ENCODE peak calls at places on chromosomes 5 and 9, in six cellular contexts. J is cerebellum; F is GM18507; R is activated CD4-positive, CD25-positive, alpha-beta regulatory T cell treated with anti-CD3 and anti-CD28 coated beads, Interleukin-2, amount 50 U/mL, for 16 hours; L is natural killer cell; C is esophagus squamous epithelium. O is an unnamed sample.

GRCh38 chr9:129432671-129433154 is 188.2 kb downstream of the C9orf50 start:
- DNase-seq in C (no peak), R (no peak), J (no peak), L (no peak), F (no peak), O (no peak)

GRCh38 chr5:100464418-100464817 is 70.8 kb upstream of the FAM174A start:
- DNase-seq in L (no peak), C (no peak), R (no peak), F (no peak), J (no peak), O (no peak)

GRCh38 chr5:10030219-10030831 is 219.4 kb downstream of the ATPSCKMT start:
- DNase-seq in C (no peak), J (no peak), R (no peak), L (no peak), F (no peak), O (peak)

GRCh38 chr9:88418025-88418424 is 29.8 kb downstream of the SPIN1 start:
- DNase-seq in L (no peak), J (no peak), F (no peak), R (no peak), C (no peak), O (no peak)

GRCh38 chr9:20662156-20662555 is 21.9 kb upstream of the FOCAD start:
- DNase-seq in C (no peak), R (no peak), L (no peak), J (no peak), F (no peak), O (no peak)

GRCh38 chr9:83011611-83012010 is 51.3 kb downstream of the RASEF start:
- DNase-seq in C (no peak), J (no peak), F (no peak), R (no peak), L (no peak), O (no peak)

GRCh38 chr5:66829826-66830225 is 233.6 kb downstream of the MAST4 start:
- DNase-seq in F (no peak), L (no peak), J (no peak), C (no peak), R (no peak), O (no peak)

GRCh38 chr9:91023741-91024140 is 222.1 kb downstream of the SYK start:
- DNase-seq in L (no peak), J (no peak), F (no peak), C (no peak), R (no peak), O (no peak)

GRCh38 chr9:38162332-38162985 is 93.4 kb upstream of the SHB start:
- DNase-seq in C (no peak), R (no peak), F (no peak), J (no peak), L (no peak), O (no peak)

GRCh38 chr5:171606414-171607024 is 179.1 kb upstream of the SMIM23 start:
- DNase-seq in L (no peak), C (no peak), J (no peak), F (no peak), R (no peak), O (no peak)

GRCh38 chr5:16411741-16412455 is 53.7 kb downstream of the ZNF622 start:
- DNase-seq in R (no peak), F (no peak), L (no peak), J (no peak), C (no peak), O (no peak)

GRCh38 chr5:127934791-127935256 is 148.7 kb upstream of the SLC12A2 start:
- DNase-seq in C (no peak), R (no peak), F (no peak), L (no peak), J (no peak), O (no peak)

GRCh38 chr9:108645520-108645919 is 210.3 kb downstream of the ACTL7B start:
- DNase-seq in J (no peak), F (no peak), L (no peak), C (no peak), R (no peak), O (no peak)

GRCh38 chr5:110077147-110077546 is 387.4 kb downstream of the MAN2A1 start:
- DNase-seq in L (no peak), R (no peak), C (no peak), J (no peak), F (no peak), O (no peak)

GRCh38 chr5:57532513-57533497 is 50.2 kb upstream of the ACTBL2 start:
- DNase-seq in R (no peak), F (no peak), J (no peak), C (no peak), L (no peak), O (no peak)

GRCh38 chr9:90919883-90920282 is 118.3 kb downstream of the SYK start:
- DNase-seq in J (no peak), C (no peak), R (no peak), L (no peak), F (no peak), O (no peak)

GRCh38 chr9:113585555-113585954 is 122.0 kb downstream of the RGS3 start:
- DNase-seq in C (no peak), R (no peak), L (no peak), J (no peak), F (no peak), O (no peak)

GRCh38 chr9:120579139-120579749 is 723 bp downstream of the CDK5RAP2 start:
- DNase-seq in L (no peak), C (no peak), J (no peak), F (no peak), R (no peak), O (peak)

GRCh38 chr5:32707394-32707997 is 3.6 kb upstream of the NPR3 start:
- DNase-seq in R (no peak), L (no peak), C (no peak), F (no peak), J (no peak), O (peak)

GRCh38 chr9:36149197-36149596 is 12.7 kb downstream of the GLIPR2 start:
- DNase-seq in C (no peak), J (no peak), F (no peak), L (no peak), R (no peak), O (no peak)

GRCh38 chr9:89383030-89383720 is 64.9 kb downstream of the SECISBP2 start:
- DNase-seq in J (no peak), F (no peak), R (no peak), C (no peak), L (no peak), O (no peak)

GRCh38 chr9:83560169-83560826 is 22.1 kb upstream of the FRMD3 start:
- DNase-seq in F (no peak), C (no peak), J (no peak), R (no peak), L (no peak), O (no peak)

GRCh38 chr5:168898261-168898911 is 319.2 kb upstream of the PANK3 start:
- DNase-seq in L (no peak), F (no peak), R (no peak), C (no peak), J (no peak), O (no peak)

GRCh38 chr5:55544341-55544740 is 9.6 kb upstream of the PLPP1 start:
- DNase-seq in F (no peak), C (no peak), L (no peak), J (no peak), R (no peak), O (no peak)

GRCh38 chr5:61964199-61964598 is 341.8 kb upstream of the KIF2A start:
- DNase-seq in J (no peak), C (no peak), F (no peak), L (no peak), R (no peak), O (no peak)

GRCh38 chr9:9752722-9753121 is 860.1 kb downstream of the PTPRD start:
- DNase-seq in F (no peak), C (no peak), J (no peak), R (no peak), L (no peak), O (no peak)

GRCh38 chr5:29990681-29991080 is 1202.8 kb upstream of the CDH6 start:
- DNase-seq in R (no peak), J (no peak), C (no peak), L (no peak), F (no peak), O (no peak)

GRCh38 chr5:1938310-1939000 is 55.7 kb upstream of the IRX4 start:
- DNase-seq in L (no peak), J (no peak), F (no peak), R (no peak), C (no peak), O (no peak)